ENCODE peak calls at places on chromosomes 3 and 15, in ten cellular contexts. M, A, H, J, B, I, T, Q, N and X are unnamed samples.

GRCh38 chr3:42264399-42265058 is 1.5 kb downstream of the CCK start:
- DNase-seq in M (no peak), A (peak), H (no peak), J (no peak), B (no peak), I (peak), T (no peak), Q (peak), N (no peak), X (no peak)

GRCh38 chr3:22474706-22475470 is 723.9 kb upstream of the ZNF385D start:
- DNase-seq in M (no peak), A (no peak), H (no peak), J (no peak), B (no peak), I (no peak), T (no peak), Q (no peak), N (no peak), X (no peak)

GRCh38 chr3:180744226-180744625 is 64.9 kb upstream of the CCDC39 start:
- DNase-seq in M (no peak), A (no peak), H (no peak), J (no peak), B (no peak), I (no peak), T (no peak), Q (peak), N (no peak), X (no peak)

GRCh38 chr3:184345678-184346144 is 8.3 kb downstream of the FAM131A start:
- DNase-seq in M (no peak), A (peak), H (peak), J (no peak), B (peak), I (no peak), T (no peak), Q (peak), N (peak), X (no peak)

GRCh38 chr3:139715736-139716135 is 38.0 kb upstream of the NMNAT3 start:
- DNase-seq in M (no peak), A (no peak), H (no peak), J (no peak), B (no peak), I (no peak), T (no peak), Q (no peak), N (no peak), X (no peak)

GRCh38 chr3:13308406-13308805 is 111.7 kb downstream of the NUP210 start:
- DNase-seq in M (no peak), A (peak), H (peak), J (no peak), B (no peak), I (no peak), T (peak), Q (peak), N (peak), X (no peak)

GRCh38 chr15:63521405-63522142 is 17.2 kb downstream of the USP3 start:
- DNase-seq in M (no peak), A (no peak), H (no peak), J (no peak), B (peak), I (no peak), T (no peak), Q (no peak), N (no peak), X (no peak)

GRCh38 chr15:98714906-98715305 is 66.6 kb downstream of the IGF1R start:
- DNase-seq in M (no peak), A (no peak), H (no peak), J (no peak), B (no peak), I (no peak), T (no peak), Q (no peak), N (no peak), X (no peak)

GRCh38 chr15:56215769-56216168 is 27.9 kb downstream of the RFX7 start:
- DNase-seq in M (no peak), A (no peak), H (no peak), J (no peak), B (peak), I (peak), T (no peak), Q (peak), N (no peak), X (no peak)

GRCh38 chr3:39193391-39193790 is 996 bp upstream of the XIRP1 start:
- DNase-seq in M (no peak), A (no peak), H (no peak), J (no peak), B (peak), I (no peak), T (no peak), Q (no peak), N (no peak), X (no peak)

GRCh38 chr3:32919920-32920319 is 31.5 kb upstream of the CCR4 start:
- DNase-seq in M (no peak), A (no peak), H (no peak), J (no peak), B (no peak), I (no peak), T (no peak), Q (no peak), N (no peak), X (no peak)

GRCh38 chr3:5565026-5565425 is 377.5 kb downstream of the EDEM1 start:
- DNase-seq in M (no peak), A (no peak), H (no peak), J (peak), B (no peak), I (no peak), T (no peak), Q (no peak), N (no peak), X (no peak)

GRCh38 chr3:48402281-48402732 is 27.6 kb downstream of the PLXNB1 start:
- DNase-seq in M (no peak), A (no peak), H (no peak), J (no peak), B (peak), I (peak), T (no peak), Q (no peak), N (peak), X (no peak)

GRCh38 chr3:56288258-56288657 is 180.0 kb downstream of the ERC2 start:
- DNase-seq in M (no peak), A (no peak), H (no peak), J (no peak), B (no peak), I (no peak), T (no peak), Q (no peak), N (no peak), X (no peak)

GRCh38 chr15:68380456-68380855 is 51.5 kb downstream of the ITGA11 start:
- DNase-seq in M (no peak), A (no peak), H (no peak), J (no peak), B (no peak), I (no peak), T (no peak), Q (no peak), N (no peak), X (no peak)

GRCh38 chr3:141348848-141349247 is 19.5 kb upstream of the ZBTB38 start:
- DNase-seq in M (no peak), A (no peak), H (no peak), J (no peak), B (no peak), I (no peak), T (no peak), Q (no peak), N (no peak), X (no peak)

GRCh38 chr3:3200632-3201212 is 21.2 kb upstream of the CRBN start:
- DNase-seq in M (no peak), A (peak), H (no peak), J (peak), B (peak), I (peak), T (no peak), Q (peak), N (peak), X (no peak)

GRCh38 chr15:72902245-72902928 is 118.8 kb upstream of the ADPGK start:
- DNase-seq in M (no peak), A (no peak), H (peak), J (no peak), B (peak), I (no peak), T (no peak), Q (no peak), N (no peak), X (no peak)

GRCh38 chr15:66359740-66360139 is 3.3 kb upstream of the TIPIN start:
- DNase-seq in M (no peak), A (no peak), H (no peak), J (no peak), B (no peak), I (no peak), T (no peak), Q (no peak), N (peak), X (no peak)

GRCh38 chr3:42731476-42732195 is 29.0 kb upstream of the HHATL start:
- DNase-seq in M (no peak), A (no peak), H (no peak), J (no peak), B (no peak), I (no peak), T (no peak), Q (no peak), N (no peak), X (no peak)

GRCh38 chr3:123528130-123528529 is 56.7 kb downstream of the HACD2 start:
- DNase-seq in M (no peak), A (no peak), H (no peak), J (no peak), B (no peak), I (no peak), T (no peak), Q (no peak), N (no peak), X (no peak)